ENCODE peak calls at places on chromosomes 4 and X, in four cellular contexts. X is mesenchymal stem cell, A is HCT116, P is hepatocyte. L is an unnamed sample.

GRCh38 chr4:88414755-88415154 is 36.1 kb downstream of the HERC6 start:
- DNase-seq in X (no peak), A (no peak), P (no peak), L (no peak)

GRCh38 chrX:78945186-78945912 is at the start of gene P2RY10:
- DNase-seq in X (no peak), A (no peak), P (no peak), L (no peak)

GRCh38 chr4:87657525-87657924 is 7.4 kb downstream of the DMP1 start:
- DNase-seq in P (no peak), A (peak; percentile 51), X (peak; percentile 47), L (peak; percentile 15)

GRCh38 chr4:181319629-181320028 is 923.6 kb upstream of the TENM3 start:
- DNase-seq in P (no peak), A (no peak), X (no peak), L (no peak)

GRCh38 chrX:139826065-139827044 is 106.5 kb downstream of the ATP11C start:
- DNase-seq in X (peak; percentile 23), P (no peak), A (no peak), L (peak; percentile 15)

GRCh38 chr4:6442555-6442954 is 29.9 kb downstream of the PPP2R2C start:
- DNase-seq in P (no peak), X (no peak), A (no peak), L (no peak)

GRCh38 chrX:10208953-10209352 is 52.2 kb downstream of the CLCN4 start:
- DNase-seq in X (no peak), A (no peak), P (no peak), L (no peak)

GRCh38 chrX:44058339-44058738 is 85.1 kb upstream of the NDP start:
- DNase-seq in P (no peak), X (no peak), A (no peak), L (no peak)

GRCh38 chrX:17375361-17375630 is 296 bp downstream of the NHS start:
- DNase-seq in X (no peak), P (no peak), A (no peak), L (no peak)

GRCh38 chrX:6244666-6245065 is 16.0 kb upstream of the NLGN4X start:
- DNase-seq in P (no peak), A (no peak), X (no peak), L (no peak)

GRCh38 chrX:153681175-153681574 is 6.6 kb upstream of the SLC6A8 start:
- DNase-seq in P (no peak), A (no peak), X (no peak), L (no peak)

GRCh38 chr4:141464366-141464765 is 172.0 kb upstream of the IL15 start:
- DNase-seq in A (no peak), X (no peak), P (peak; percentile 24), L (no peak)

GRCh38 chr4:155565330-155565729 is 101.3 kb upstream of the GUCY1A1 start:
- DNase-seq in X (no peak), P (no peak), A (no peak), L (no peak)

GRCh38 chr4:34323549-34324325 is 1920.6 kb downstream of the ARAP2 start:
- DNase-seq in X (peak; percentile 29), A (no peak), P (no peak), L (no peak)

GRCh38 chr4:182240161-182241130 is 2.8 kb upstream of the TENM3 start:
- DNase-seq in A (no peak), P (peak; percentile 66), X (peak; percentile 70), L (peak; percentile 57)

GRCh38 chrX:7233632-7234406 is 85.9 kb upstream of the PUDP start:
- DNase-seq in X (no peak), P (no peak), A (no peak), L (no peak)

GRCh38 chr4:98928505-98929340 is at the start of gene EIF4E:
- DNase-seq in A (peak; percentile 99), X (peak; percentile 99), P (peak; percentile 99), L (peak; percentile 98)

GRCh38 chr4:58111818-58112217 is 1001.6 kb upstream of the IGFBP7 start:
- DNase-seq in X (no peak), P (no peak), A (no peak), L (no peak)

GRCh38 chr4:141350122-141350904 is 129.6 kb downstream of the ZNF330 start:
- DNase-seq in A (no peak), X (peak; percentile 86), P (peak; percentile 41), L (no peak)

GRCh38 chrX:13938053-13938765 is 91.5 kb downstream of the GEMIN8 start:
- DNase-seq in A (no peak), X (peak; percentile 9), P (peak; percentile 38), L (no peak)

GRCh38 chrX:50586980-50587379 is 116.4 kb upstream of the DGKK start:
- DNase-seq in X (no peak), A (no peak), P (no peak), L (no peak)

GRCh38 chr4:41203169-41203568 is 11.2 kb downstream of the APBB2 start:
- DNase-seq in A (no peak), P (no peak), X (no peak), L (no peak)

GRCh38 chr4:83660578-83660977 is 124.7 kb downstream of the GPAT3 start:
- DNase-seq in A (no peak), X (no peak), P (no peak), L (no peak)

GRCh38 chr4:153901220-153901619 is 112.3 kb upstream of the SFRP2 start:
- DNase-seq in A (no peak), P (no peak), X (no peak), L (no peak)

GRCh38 chrX:107985032-107985431 is 2.9 kb upstream of the TEX13B start:
- DNase-seq in X (no peak), A (no peak), P (no peak), L (no peak)

GRCh38 chrX:154727418-154728323 is 23.2 kb downstream of the GAB3 start:
- DNase-seq in P (no peak), A (no peak), X (peak; percentile 61), L (no peak)

GRCh38 chr4:153281476-153281875 is 63.0 kb upstream of the MND1 start:
- DNase-seq in A (no peak), P (no peak), X (no peak), L (no peak)

GRCh38 chr4:176508780-176509331 is 189.1 kb downstream of the SPCS3 start:
- DNase-seq in X (no peak), P (no peak), A (no peak), L (no peak)

GRCh38 chrX:71216446-71216845 is 6.6 kb upstream of the GJB1 start:
- DNase-seq in X (no peak), P (no peak), A (no peak), L (no peak)

GRCh38 chrX:6386837-6387236 is 148.1 kb downstream of the VCX3A start:
- DNase-seq in X (no peak), P (no peak), A (no peak), L (no peak)

GRCh38 chr4:53906786-53907185 is 157.6 kb downstream of the CHIC2 start:
- DNase-seq in X (no peak), P (no peak), A (no peak), L (no peak)

GRCh38 chr4:172986114-172986513 is 182.5 kb upstream of the GALNT7 start:
- DNase-seq in X (no peak), A (no peak), P (no peak), L (no peak)

GRCh38 chrX:107396235-107396634 is 53.2 kb upstream of the FRMPD3 start:
- DNase-seq in P (no peak), X (no peak), A (no peak), L (no peak)

GRCh38 chrX:56233682-56234081 is 1.5 kb downstream of the KLF8 start:
- DNase-seq in P (peak; percentile 50), A (peak; percentile 29), X (peak; percentile 0), L (peak; percentile 15)

GRCh38 chr4:151310124-151310728 is 15.2 kb downstream of the SH3D19 start:
- DNase-seq in X (no peak), A (no peak), P (no peak), L (no peak)
- H3K4me1 ChIP-seq in X (peaks cover 2% of the 10 kb centered on the region), A (peaks cover 33% of the 10 kb centered on the region), P (peaks cover 7% of the 10 kb centered on the region), L (peaks cover 23% of the 10 kb centered on the region)

GRCh38 chr4:121070274-121070673 is 2.1 kb downstream of the NDNF start:
- DNase-seq in A (no peak), X (no peak), P (peak; percentile 14), L (no peak)
- H3K4me3 ChIP-seq in A (no peak overlapping the region), X (no peak overlapping the region), P (peak overlapping the region; percentile 90), L (no peak overlapping the region)

GRCh38 chr4:8457646-8458045 is 17.1 kb downstream of the TRMT44 start:
- DNase-seq in A (no peak), X (no peak), P (no peak), L (no peak)
- H3K4me2 ChIP-seq in A (no peak overlapping the region), X (no peak overlapping the region), P (no peak overlapping the region), L (no peak overlapping the region)

DNA sequence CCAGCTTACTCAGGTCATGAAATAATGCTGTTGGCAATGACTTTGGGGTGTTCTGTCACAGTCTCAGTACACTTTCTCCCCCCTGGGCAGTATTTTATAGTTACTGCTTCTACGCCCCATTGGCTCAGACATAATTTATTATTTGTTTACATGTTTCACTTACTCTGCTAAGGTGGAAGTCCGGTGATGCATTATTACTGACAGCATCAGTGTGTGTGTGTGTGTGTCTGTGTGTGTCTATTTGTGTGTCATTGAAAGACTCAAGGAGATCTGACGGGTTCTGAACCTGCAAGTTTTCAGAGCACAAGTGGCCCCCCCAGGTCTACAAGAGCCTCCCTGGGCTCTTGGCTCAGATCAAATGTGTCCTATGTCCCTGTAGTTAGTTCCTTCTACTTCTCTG is 283.5 kb upstream of the GATB start:
- DNase-seq in X (peak; percentile 40), A (no peak), P (peak; percentile 20), L (no peak)
- H3K4me1 ChIP-seq in X (peaks cover 10% of the 10 kb centered on the region), A (peaks cover 3% of the 10 kb centered on the region), P (no peaks in the 10 kb centered on the region), L (peaks cover 2% of the 10 kb centered on the region)